ENCODE peak calls at places on chromosomes 5 and 9, in five cellular contexts. R is NCI-H1436 treated with DMSO at 0.1 percent for 48 hours, H is endodermal cell, D is head of caudate nucleus, J is Right ventricle myocardium superior. T is an unnamed sample.

GRCh38 chr5:96049398-96050272 is 88.0 kb upstream of the ELL2 start:
- DNase-seq in R (no peak), H (no peak), D (no peak), J (no peak), T (no peak)

GRCh38 chr5:41457094-41457493 is 53.3 kb downstream of the PLCXD3 start:
- DNase-seq in R (no peak), H (no peak), D (no peak), J (peak), T (no peak)

GRCh38 chr5:107381189-107381856 is 289.4 kb downstream of the EFNA5 start:
- DNase-seq in R (no peak), H (no peak), D (no peak), J (no peak), T (no peak)

GRCh38 chr5:135599421-135600140 is 20.8 kb upstream of the CXCL14 start:
- DNase-seq in R (no peak), H (no peak), D (no peak), J (no peak), T (no peak)

GRCh38 chr5:96597441-96598020 is 64.6 kb upstream of the CAST start:
- DNase-seq in R (no peak), H (no peak), D (peak), J (no peak), T (no peak)

GRCh38 chr5:38500861-38501260 is 55.6 kb downstream of the LIFR start:
- DNase-seq in R (no peak), H (peak), D (no peak), J (no peak), T (no peak)

GRCh38 chr5:76367623-76368366 is 35.3 kb upstream of the IQGAP2 start:
- DNase-seq in R (no peak), H (no peak), D (no peak), J (no peak), T (no peak)

GRCh38 chr5:144028644-144029043 is 141.8 kb downstream of the YIPF5 start:
- DNase-seq in R (peak), H (no peak), D (no peak), J (no peak), T (no peak)

GRCh38 chr9:96651626-96652025 is 3.5 kb downstream of the PRXL2C start:
- DNase-seq in R (no peak), H (no peak), D (no peak), J (no peak), T (no peak)

GRCh38 chr5:52777186-52777585 is 10.5 kb upstream of the ITGA1 start:
- DNase-seq in R (no peak), H (no peak), D (no peak), J (no peak), T (no peak)

GRCh38 chr9:136232964-136233363 is 12.6 kb downstream of the QSOX2 start:
- DNase-seq in R (no peak), H (no peak), D (no peak), J (no peak), T (no peak)

GRCh38 chr9:121498487-121499176 is 1.0 kb downstream of the GGTA1 start:
- DNase-seq in R (no peak), H (peak), D (peak), J (peak), T (no peak)

GRCh38 chr9:96067004-96067403 is 191.5 kb downstream of the ERCC6L2 start:
- DNase-seq in R (no peak), H (no peak), D (no peak), J (peak), T (no peak)

GRCh38 chr5:50995285-50995942 is 329.0 kb downstream of the PARP8 start:
- DNase-seq in R (no peak), H (no peak), D (no peak), J (no peak), T (no peak)

GRCh38 chr9:2177121-2177520 is 162.0 kb downstream of the SMARCA2 start:
- DNase-seq in R (no peak), H (no peak), D (no peak), J (no peak), T (no peak)